ENCODE peak calls at places on chromosome 1, in five cellular contexts. C is tibial nerve, K is adrenal gland, V is breast epithelium, F is ovary. W is an unnamed sample.

GRCh38 chr1:197103295-197103694 is 36.2 kb upstream of the F13B start:
- DNase-seq in C (no peak), K (no peak), V (no peak), F (no peak), W (no peak)

GRCh38 chr1:83060216-83060615 is 938.7 kb downstream of the TTLL7 start:
- DNase-seq in C (no peak), K (no peak), V (no peak), F (no peak), W (no peak)

GRCh38 chr1:68051475-68051874 is 1.0 kb upstream of the DIRAS3 start:
- DNase-seq in C (no peak), K (peak), V (no peak), F (peak), W (peak)

GRCh38 chr1:109327285-109327684 is 20.5 kb upstream of the MYBPHL start:
- DNase-seq in C (no peak), K (no peak), V (no peak), F (no peak), W (no peak)

GRCh38 chr1:67280696-67281095 is 27.0 kb upstream of the IL12RB2 start:
- DNase-seq in C (no peak), K (no peak), V (no peak), F (no peak), W (no peak)

GRCh38 chr1:192763243-192763642 is 45.6 kb upstream of the RGS2 start:
- DNase-seq in C (no peak), K (no peak), V (no peak), F (no peak), W (no peak)

GRCh38 chr1:38624341-38625039 is 235.1 kb downstream of the RRAGC start:
- DNase-seq in C (no peak), K (no peak), V (no peak), F (no peak), W (no peak)

GRCh38 chr1:87684194-87684593 is 355.5 kb downstream of the LMO4 start:
- DNase-seq in C (no peak), K (peak), V (no peak), F (peak), W (no peak)

GRCh38 chr1:10665226-10665625 is 131.2 kb downstream of the CASZ1 start:
- DNase-seq in C (no peak), K (no peak), V (no peak), F (no peak), W (no peak)

GRCh38 chr1:28601696-28602095 is 9.6 kb downstream of the RAB42 start:
- DNase-seq in C (no peak), K (peak), V (no peak), F (peak), W (no peak)

GRCh38 chr1:100502052-100502792 is 35.7 kb upstream of the GPR88 start:
- DNase-seq in C (no peak), K (no peak), V (no peak), F (no peak), W (no peak)

GRCh38 chr1:67823645-67824044 is 9.6 kb downstream of the GNG12 start:
- DNase-seq in C (no peak), K (no peak), V (no peak), F (no peak), W (no peak)

GRCh38 chr1:218658899-218659298 is 313.8 kb downstream of the TGFB2 start:
- DNase-seq in C (no peak), K (no peak), V (no peak), F (no peak), W (no peak)

GRCh38 chr1:4425892-4426291 is 228.5 kb upstream of the AJAP1 start:
- DNase-seq in C (no peak), K (no peak), V (no peak), F (no peak), W (peak)

GRCh38 chr1:89826594-89826993 is 5.8 kb downstream of the LRRC8D start:
- DNase-seq in C (no peak), K (no peak), V (no peak), F (no peak), W (no peak)

GRCh38 chr1:228210076-228210651 is 2.3 kb downstream of the OBSCN start:
- DNase-seq in C (no peak), K (no peak), V (no peak), F (no peak), W (no peak)

DNA sequence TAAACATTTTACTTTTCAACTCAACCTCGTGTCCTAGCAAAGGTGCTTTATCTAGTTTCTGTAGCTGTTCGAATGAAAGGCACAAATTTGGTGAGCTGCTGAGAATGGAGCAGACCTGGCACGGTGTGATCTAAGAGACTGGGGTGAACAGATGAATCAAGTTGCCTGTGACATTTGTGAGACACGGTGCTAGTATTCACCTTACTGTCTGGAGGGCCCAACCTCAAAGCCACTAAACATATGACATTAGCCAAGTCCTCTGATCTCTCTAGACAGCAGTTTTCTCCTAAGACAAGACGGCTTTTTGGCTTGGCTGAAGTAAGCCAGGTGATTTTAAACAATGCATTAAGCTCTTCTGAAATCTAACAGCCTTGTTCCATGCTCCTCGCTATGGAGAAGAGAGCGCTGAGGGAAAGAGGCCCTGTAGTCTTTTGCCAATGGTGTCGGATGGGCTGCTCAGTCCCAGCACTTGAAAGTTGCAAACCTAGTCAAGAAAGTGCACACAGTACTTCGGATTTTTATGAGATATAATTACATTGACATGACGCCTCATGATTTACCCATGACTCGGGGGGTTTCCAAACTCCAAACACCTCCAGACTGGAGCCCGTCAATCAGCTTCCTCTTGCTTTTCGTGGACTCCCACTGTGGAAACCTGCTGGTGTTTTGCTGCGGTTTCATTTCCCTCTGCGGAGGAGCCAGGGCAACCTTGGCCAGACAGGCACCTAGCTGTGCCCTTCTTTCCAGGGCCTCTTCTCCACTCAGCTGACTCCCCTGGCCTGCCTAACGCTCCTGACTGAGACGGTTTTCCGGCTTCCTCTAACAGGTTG is 789 bp upstream of the TOR3A start:
- DNase-seq in C (no peak), K (no peak), V (no peak), F (no peak), W (no peak)
- TF ChIP-seq POLR2A in C (no peak), K (no peak), V (no peak), F (no peak), W (no peak)

GRCh38 chr1:8025061-8025670 is 943 bp downstream of the ERRFI1 start:
- DNase-seq in C (no peak), K (no peak), V (no peak), F (no peak), W (no peak)

GRCh38 chr1:8026976-8027747 is 1.1 kb upstream of the ERRFI1 start:
- DNase-seq in C (no peak), K (no peak), V (no peak), F (peak), W (peak)

GRCh38 chr1:8026153-8026975 is at the start of gene ERRFI1:
- DNase-seq in C (peak), K (peak), V (peak), F (peak), W (peak)

GRCh38 chr1:8025671-8026144 is 401 bp downstream of the ERRFI1 start:
- DNase-seq in C (no peak), K (peak), V (no peak), F (no peak), W (no peak)

DNA sequence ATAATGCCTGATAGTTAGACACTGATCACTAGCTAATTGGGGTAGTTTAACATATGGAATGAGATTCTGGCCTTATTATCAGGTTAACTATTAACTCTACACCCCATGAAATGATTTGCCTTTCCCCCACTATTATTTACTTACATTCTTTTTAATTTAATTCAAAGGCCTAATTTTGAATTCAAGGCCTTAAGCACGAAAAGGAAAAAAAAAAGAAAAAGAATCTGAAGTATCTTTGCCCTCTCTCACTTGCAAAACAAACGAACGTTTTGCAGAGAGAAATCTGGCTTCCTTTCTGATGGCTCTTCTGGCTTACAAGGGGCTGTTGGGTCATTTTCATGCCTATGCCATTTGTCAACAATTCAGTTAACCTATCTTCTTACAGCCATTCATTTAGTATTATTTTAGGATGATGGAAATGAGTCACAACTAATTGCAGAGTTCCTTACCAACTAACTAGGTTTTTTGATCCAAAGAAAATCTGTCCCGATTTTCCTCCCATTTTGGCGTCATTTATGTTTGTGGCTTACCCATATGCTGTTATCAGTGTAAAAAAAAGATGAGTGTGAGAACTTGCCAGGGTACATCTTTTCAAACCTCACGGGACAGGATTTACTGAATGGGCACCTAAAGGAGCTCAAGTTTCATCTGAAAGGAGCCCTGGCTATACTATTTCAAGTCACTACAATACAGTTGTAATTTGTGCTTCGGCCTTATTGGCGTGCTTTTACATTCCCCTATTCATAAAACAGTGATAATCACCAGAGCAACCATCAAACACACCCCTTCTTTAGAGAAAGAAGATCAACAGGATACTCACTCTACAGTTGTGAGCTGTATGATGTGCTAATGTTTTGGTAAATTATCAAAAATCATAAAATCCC is 1.9 kb upstream of the ERRFI1 start:
- DNase-seq in C (no peak), K (no peak), V (no peak), F (no peak), W (no peak)
- TF ChIP-seq POLR2A in C (no peak), K (no peak), V (no peak), F (no peak), W (no peak)

GRCh38 chr1:184074383-184074782 is 22.9 kb downstream of the TSEN15 start:
- DNase-seq in C (no peak), K (no peak), V (no peak), F (no peak), W (no peak)
- TF ChIP-seq POLR2A in C (no peak), K (no peak), V (no peak), F (no peak), W (no peak)

GRCh38 chr1:40860706-40861226 is 1.4 kb downstream of the CITED4 start:
- DNase-seq in C (no peak), K (peak), V (no peak), F (peak), W (peak)
- TF ChIP-seq POLR2A in C (no peak), K (no peak), V (no peak), F (no peak), W (no peak)

GRCh38 chr1:119647734-119648619 is at the start of gene ZNF697:
- DNase-seq in C (peak), K (peak), V (peak), F (peak), W (peak)
- TF ChIP-seq POLR2A in C (peak), K (peak), V (no peak), F (peak), W (peak)

DNA sequence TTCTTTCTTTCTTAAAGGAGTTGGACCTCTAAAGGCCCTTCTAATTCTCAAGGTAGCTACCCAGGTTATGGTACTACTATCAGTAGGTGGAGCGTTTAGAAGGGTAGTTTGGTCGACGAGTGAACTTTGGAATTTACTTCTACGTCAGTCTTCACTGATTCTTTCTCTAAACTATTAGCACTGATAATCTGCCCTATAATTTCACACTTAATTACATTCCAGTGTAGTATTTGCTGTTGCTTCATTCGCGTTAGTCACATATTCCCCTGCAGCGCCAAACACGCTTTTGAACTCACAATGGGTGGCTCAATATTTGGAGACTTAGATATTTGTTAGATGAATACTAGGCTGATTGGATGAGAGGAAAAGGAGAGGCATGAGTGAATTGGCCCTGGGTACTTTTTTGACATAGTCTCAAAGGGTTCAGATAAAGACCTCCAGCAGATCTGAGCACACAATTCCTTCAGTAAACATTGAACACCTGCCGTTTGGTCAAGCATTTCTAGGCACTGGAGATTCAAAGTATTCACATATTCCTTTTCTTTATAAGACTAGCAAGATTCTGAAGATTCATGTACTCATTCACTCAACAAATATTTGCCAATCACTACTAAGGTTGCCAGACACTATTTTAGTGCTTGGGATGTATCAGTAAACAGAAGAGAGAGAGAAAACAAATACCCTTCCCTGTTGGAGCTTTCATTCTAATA is 929 bp upstream of the FOXJ3 start:
- DNase-seq in C (no peak), K (no peak), V (no peak), F (no peak), W (peak)
- TF ChIP-seq POLR2A in C (no peak), K (no peak), V (no peak), F (no peak), W (peak)